ENCODE peak calls at places on chromosome 12, in seven cellular contexts. One of them, this sample, is unnamed.

GRCh38 chr12:114888458-114888857 is 204.5 kb upstream of the TBX3 start:
- DNase-seq in substantia nigra: no peak
- DNase-seq in testis: no peak
- DNase-seq in HepG2: no peak
- DNase-seq in stomach: no peak
- DNase-seq in RWPE1: no peak
- DNase-seq in ascending aorta: no peak
- DNase-seq in this sample: no peak

GRCh38 chr12:117010693-117011451 is 88.3 kb downstream of the TESC start:
- DNase-seq in RWPE1: no peak
- DNase-seq in testis: no peak
- DNase-seq in substantia nigra: no peak
- DNase-seq in HepG2: no peak
- DNase-seq in stomach: no peak
- DNase-seq in ascending aorta: no peak
- DNase-seq in this sample: no peak

GRCh38 chr12:41193321-41193720 is 5.2 kb downstream of the PDZRN4 start:
- DNase-seq in ascending aorta: no peak
- DNase-seq in HepG2: no peak
- DNase-seq in testis: no peak
- DNase-seq in substantia nigra: no peak
- DNase-seq in RWPE1: no peak
- DNase-seq in stomach: no peak
- DNase-seq in this sample: no peak

GRCh38 chr12:116066381-116067230 is 210.9 kb downstream of the MED13L start:
- DNase-seq in substantia nigra: no peak
- DNase-seq in RWPE1: peak
- DNase-seq in stomach: peak
- DNase-seq in testis: peak
- DNase-seq in ascending aorta: no peak
- DNase-seq in HepG2: peak
- DNase-seq in this sample: peak

GRCh38 chr12:54579258-54579657 is 9.2 kb downstream of the PPP1R1A start:
- DNase-seq in ascending aorta: no peak
- DNase-seq in RWPE1: no peak
- DNase-seq in HepG2: no peak
- DNase-seq in stomach: no peak
- DNase-seq in testis: no peak
- DNase-seq in substantia nigra: no peak
- DNase-seq in this sample: no peak

GRCh38 chr12:53560912-53561589 is 53.8 kb upstream of the NPFF start:
- DNase-seq in substantia nigra: no peak
- DNase-seq in testis: no peak
- DNase-seq in stomach: no peak
- DNase-seq in HepG2: no peak
- DNase-seq in RWPE1: no peak
- DNase-seq in ascending aorta: no peak
- DNase-seq in this sample: no peak

GRCh38 chr12:121581681-121582439 is 1.0 kb upstream of the KDM2B start:
- DNase-seq in RWPE1: no peak
- DNase-seq in testis: no peak
- DNase-seq in HepG2: no peak
- DNase-seq in stomach: peak
- DNase-seq in substantia nigra: no peak
- DNase-seq in ascending aorta: no peak
- DNase-seq in this sample: no peak

GRCh38 chr12:30870491-30871265 is 55.9 kb upstream of the TSPAN11 start:
- DNase-seq in HepG2: no peak
- DNase-seq in RWPE1: no peak
- DNase-seq in ascending aorta: no peak
- DNase-seq in stomach: no peak
- DNase-seq in testis: no peak
- DNase-seq in substantia nigra: no peak
- DNase-seq in this sample: no peak

GRCh38 chr12:127146991-127147718 is 1119.8 kb upstream of the TMEM132C start:
- DNase-seq in RWPE1: no peak
- DNase-seq in HepG2: no peak
- DNase-seq in testis: no peak
- DNase-seq in substantia nigra: no peak
- DNase-seq in stomach: no peak
- DNase-seq in ascending aorta: no peak
- DNase-seq in this sample: no peak

GRCh38 chr12:105040476-105040875 is 43.8 kb downstream of the ALDH1L2 start:
- DNase-seq in testis: no peak
- DNase-seq in substantia nigra: no peak
- DNase-seq in HepG2: peak
- DNase-seq in stomach: no peak
- DNase-seq in ascending aorta: no peak
- DNase-seq in RWPE1: no peak
- DNase-seq in this sample: no peak

GRCh38 chr12:94098466-94098865 is 49.9 kb upstream of the PLXNC1 start:
- DNase-seq in HepG2: no peak
- DNase-seq in ascending aorta: no peak
- DNase-seq in testis: no peak
- DNase-seq in RWPE1: peak
- DNase-seq in substantia nigra: no peak
- DNase-seq in stomach: no peak
- DNase-seq in this sample: no peak

GRCh38 chr12:96416033-96416790 is 16.0 kb upstream of the CDK17 start:
- DNase-seq in RWPE1: peak
- DNase-seq in HepG2: peak
- DNase-seq in ascending aorta: no peak
- DNase-seq in substantia nigra: no peak
- DNase-seq in testis: no peak
- DNase-seq in stomach: no peak
- DNase-seq in this sample: no peak

GRCh38 chr12:18595406-18595805 is 142.4 kb downstream of the PLCZ1 start:
- DNase-seq in ascending aorta: no peak
- DNase-seq in RWPE1: no peak
- DNase-seq in substantia nigra: no peak
- DNase-seq in stomach: no peak
- DNase-seq in testis: no peak
- DNase-seq in HepG2: no peak
- DNase-seq in this sample: no peak

GRCh38 chr12:95218164-95218851 is 701 bp downstream of the VEZT start:
- DNase-seq in RWPE1: peak
- DNase-seq in HepG2: no peak
- DNase-seq in ascending aorta: no peak
- DNase-seq in stomach: no peak
- DNase-seq in substantia nigra: no peak
- DNase-seq in testis: peak
- DNase-seq in this sample: no peak

GRCh38 chr12:3962661-3963483 is 89.7 kb upstream of the PARP11 start:
- DNase-seq in ascending aorta: no peak
- DNase-seq in substantia nigra: no peak
- DNase-seq in RWPE1: no peak
- DNase-seq in stomach: no peak
- DNase-seq in testis: peak
- DNase-seq in HepG2: no peak
- DNase-seq in this sample: peak

GRCh38 chr12:4421590-4422031 is 24.0 kb downstream of the FGF6 start:
- DNase-seq in HepG2: peak
- DNase-seq in testis: no peak
- DNase-seq in substantia nigra: no peak
- DNase-seq in RWPE1: peak
- DNase-seq in stomach: no peak
- DNase-seq in ascending aorta: no peak
- DNase-seq in this sample: no peak

GRCh38 chr12:109356586-109356985 is 8.9 kb downstream of the MYO1H start:
- DNase-seq in stomach: no peak
- DNase-seq in ascending aorta: no peak
- DNase-seq in HepG2: no peak
- DNase-seq in testis: no peak
- DNase-seq in RWPE1: no peak
- DNase-seq in substantia nigra: no peak
- DNase-seq in this sample: no peak

GRCh38 chr12:64650762-64651161 is 40.5 kb downstream of the RASSF3 start:
- DNase-seq in testis: no peak
- DNase-seq in substantia nigra: no peak
- DNase-seq in RWPE1: no peak
- DNase-seq in stomach: peak
- DNase-seq in ascending aorta: no peak
- DNase-seq in HepG2: no peak
- DNase-seq in this sample: no peak

GRCh38 chr12:53676715-53677611 is 1.1 kb upstream of the ATP5MC2 start:
- DNase-seq in stomach: peak
- DNase-seq in HepG2: no peak
- DNase-seq in ascending aorta: peak
- DNase-seq in RWPE1: peak
- DNase-seq in testis: peak
- DNase-seq in substantia nigra: no peak
- DNase-seq in this sample: no peak

GRCh38 chr12:107277850-107278249 is 184.5 kb upstream of the CRY1 start:
- DNase-seq in ascending aorta: no peak
- DNase-seq in substantia nigra: no peak
- DNase-seq in testis: no peak
- DNase-seq in stomach: no peak
- DNase-seq in RWPE1: peak
- DNase-seq in HepG2: no peak
- DNase-seq in this sample: no peak

GRCh38 chr12:88570103-88570502 is 10.2 kb downstream of the KITLG start:
- DNase-seq in stomach: no peak
- DNase-seq in testis: no peak
- DNase-seq in ascending aorta: no peak
- DNase-seq in substantia nigra: no peak
- DNase-seq in HepG2: no peak
- DNase-seq in RWPE1: no peak
- DNase-seq in this sample: no peak

GRCh38 chr12:82470906-82471512 is 112.7 kb downstream of the METTL25 start:
- DNase-seq in testis: no peak
- DNase-seq in substantia nigra: no peak
- DNase-seq in HepG2: no peak
- DNase-seq in stomach: no peak
- DNase-seq in RWPE1: no peak
- DNase-seq in ascending aorta: no peak
- DNase-seq in this sample: no peak

GRCh38 chr12:47801170-47801903 is 18.4 kb downstream of the HDAC7 start:
- DNase-seq in substantia nigra: no peak
- DNase-seq in testis: no peak
- DNase-seq in ascending aorta: no peak
- DNase-seq in stomach: no peak
- DNase-seq in RWPE1: no peak
- DNase-seq in HepG2: no peak
- DNase-seq in this sample: no peak

GRCh38 chr12:2376855-2377657 is 324.3 kb downstream of the CACNA1C start:
- DNase-seq in testis: no peak
- DNase-seq in substantia nigra: no peak
- DNase-seq in RWPE1: no peak
- DNase-seq in HepG2: no peak
- DNase-seq in ascending aorta: peak
- DNase-seq in stomach: no peak
- DNase-seq in this sample: no peak

GRCh38 chr12:1933342-1933992 is 15.0 kb upstream of the CACNA2D4 start:
- DNase-seq in ascending aorta: peak
- DNase-seq in RWPE1: no peak
- DNase-seq in HepG2: no peak
- DNase-seq in substantia nigra: no peak
- DNase-seq in stomach: peak
- DNase-seq in testis: no peak
- DNase-seq in this sample: no peak

GRCh38 chr12:104615048-104615561 is 158.4 kb downstream of the CHST11 start:
- DNase-seq in RWPE1: no peak
- DNase-seq in stomach: no peak
- DNase-seq in substantia nigra: no peak
- DNase-seq in ascending aorta: peak
- DNase-seq in HepG2: no peak
- DNase-seq in testis: no peak
- DNase-seq in this sample: no peak

GRCh38 chr12:124388679-124389536 is 94.0 kb downstream of the RFLNA start:
- DNase-seq in stomach: peak
- DNase-seq in substantia nigra: peak
- DNase-seq in HepG2: peak
- DNase-seq in ascending aorta: peak
- DNase-seq in testis: peak
- DNase-seq in RWPE1: peak
- DNase-seq in this sample: peak
- H3K27ac ChIP-seq in stomach: peak
- H3K27ac ChIP-seq in substantia nigra: peak
- H3K27ac ChIP-seq in HepG2: peak
- H3K27ac ChIP-seq in ascending aorta: peak
- H3K27ac ChIP-seq in testis: peak
- H3K27ac ChIP-seq in RWPE1: peak
- H3K27ac ChIP-seq in this sample: no peak

GRCh38 chr12:132602578-132603239 is 7.7 kb downstream of the LRCOL1 start:
- DNase-seq in testis: no peak
- DNase-seq in RWPE1: no peak
- DNase-seq in ascending aorta: no peak
- DNase-seq in substantia nigra: no peak
- DNase-seq in HepG2: no peak
- DNase-seq in stomach: no peak
- DNase-seq in this sample: no peak
- H3K27ac ChIP-seq in testis: peak
- H3K27ac ChIP-seq in RWPE1: no peak
- H3K27ac ChIP-seq in ascending aorta: no peak
- H3K27ac ChIP-seq in substantia nigra: no peak
- H3K27ac ChIP-seq in HepG2: no peak
- H3K27ac ChIP-seq in stomach: peak
- H3K27ac ChIP-seq in this sample: no peak

GRCh38 chr12:90124289-90124688 is 415.7 kb upstream of the ATP2B1 start:
- DNase-seq in RWPE1: no peak
- DNase-seq in testis: no peak
- DNase-seq in HepG2: no peak
- DNase-seq in substantia nigra: no peak
- DNase-seq in stomach: no peak
- DNase-seq in ascending aorta: no peak
- DNase-seq in this sample: no peak
- H3K27ac ChIP-seq in RWPE1: no peak
- H3K27ac ChIP-seq in testis: no peak
- H3K27ac ChIP-seq in HepG2: no peak
- H3K27ac ChIP-seq in substantia nigra: no peak
- H3K27ac ChIP-seq in stomach: no peak
- H3K27ac ChIP-seq in ascending aorta: no peak
- H3K27ac ChIP-seq in this sample: no peak

GRCh38 chr12:10716277-10716676 is 6.8 kb downstream of the YBX3 start:
- DNase-seq in stomach: no peak
- DNase-seq in testis: no peak
- DNase-seq in substantia nigra: no peak
- DNase-seq in RWPE1: no peak
- DNase-seq in ascending aorta: no peak
- DNase-seq in HepG2: no peak
- DNase-seq in this sample: no peak
- H3K27ac ChIP-seq in stomach: peak
- H3K27ac ChIP-seq in testis: peak
- H3K27ac ChIP-seq in substantia nigra: no peak
- H3K27ac ChIP-seq in RWPE1: peak
- H3K27ac ChIP-seq in ascending aorta: peak
- H3K27ac ChIP-seq in HepG2: no peak
- H3K27ac ChIP-seq in this sample: no peak

GRCh38 chr12:120350576-120351350 is 18.2 kb downstream of the MSI1 start:
- DNase-seq in testis: no peak
- DNase-seq in RWPE1: no peak
- DNase-seq in ascending aorta: no peak
- DNase-seq in HepG2: no peak
- DNase-seq in stomach: peak
- DNase-seq in substantia nigra: no peak
- DNase-seq in this sample: no peak
- H3K27ac ChIP-seq in testis: no peak
- H3K27ac ChIP-seq in RWPE1: no peak
- H3K27ac ChIP-seq in ascending aorta: no peak
- H3K27ac ChIP-seq in HepG2: no peak
- H3K27ac ChIP-seq in stomach: peak
- H3K27ac ChIP-seq in substantia nigra: no peak
- H3K27ac ChIP-seq in this sample: no peak

This sample was measured in effector memory CD4-positive, alpha-beta T cell.